ENCODE peak calls at places on chromosomes 5 and 9, in five cellular contexts. I is islet precursor cell; V is NCI-H1105 treated with DMSO at 0.1 percent for 48 hours; R is CD4-positive, alpha-beta T cell; Q is M059J. T is an unnamed sample.

GRCh38 chr9:85053206-85053605 is 383.7 kb downstream of the NTRK2 start:
- DNase-seq in I (no peak), Q (peak; percentile 52), R (no peak), V (no peak), T (no peak)

GRCh38 chr9:96113045-96113444 is 188.9 kb downstream of the HSD17B3 start:
- DNase-seq in I (peak; percentile 36), Q (no peak), R (no peak), V (no peak), T (peak; percentile 53)

GRCh38 chr5:124760608-124761390 is 14.4 kb upstream of the ZNF608 start:
- DNase-seq in I (no peak), V (no peak), Q (no peak), R (no peak), T (no peak)

GRCh38 chr5:9776525-9776924 is 146.4 kb upstream of the TAS2R1 start:
- DNase-seq in V (no peak), R (no peak), I (peak; percentile 55), Q (peak; percentile 83), T (no peak)

GRCh38 chr9:135976944-135977343 is 15.8 kb upstream of the UBAC1 start:
- DNase-seq in R (no peak), I (no peak), Q (no peak), V (no peak), T (no peak)

GRCh38 chr5:148140846-148141245 is 27.5 kb upstream of the SPINK14 start:
- DNase-seq in Q (no peak), I (no peak), R (no peak), V (no peak), T (no peak)

GRCh38 chr5:158905281-158905680 is 194.4 kb downstream of the EBF1 start:
- DNase-seq in R (no peak), V (no peak), Q (no peak), I (no peak), T (no peak)

GRCh38 chr9:90394866-90395265 is 247.8 kb downstream of the DIRAS2 start:
- DNase-seq in R (no peak), Q (no peak), V (no peak), I (no peak), T (no peak)

GRCh38 chr9:4327504-4328191 is 27.8 kb upstream of the GLIS3 start:
- DNase-seq in V (no peak), R (no peak), Q (peak; percentile 76), I (peak; percentile 79), T (peak; percentile 60)

GRCh38 chr9:76716270-76716669 is 48.0 kb upstream of the PCA3 start:
- DNase-seq in V (peak; percentile 29), I (no peak), R (no peak), Q (peak; percentile 80), T (no peak)

GRCh38 chr5:147450596-147450995 is 59.3 kb downstream of the DPYSL3 start:
- DNase-seq in I (no peak), R (no peak), V (no peak), Q (no peak), T (no peak)

GRCh38 chr9:131238402-131239021 is 37.8 kb downstream of the FAM78A start:
- DNase-seq in V (no peak), R (no peak), Q (no peak), I (peak; percentile 81), T (no peak)

GRCh38 chr5:62593331-62593730 is 14.7 kb downstream of the LRRC70 start:
- DNase-seq in Q (peak; percentile 18), I (no peak), V (no peak), R (no peak), T (no peak)

GRCh38 chr5:135211083-135211790 is 177.2 kb upstream of the PITX1 start:
- DNase-seq in R (no peak), I (no peak), Q (peak; percentile 46), V (no peak), T (peak; percentile 30)

GRCh38 chr5:110517396-110517795 is 209.1 kb downstream of the TMEM232 start:
- DNase-seq in I (peak; percentile 47), R (no peak), Q (no peak), V (no peak), T (peak; percentile 72)

GRCh38 chr9:26170224-26170623 is 492.0 kb upstream of the TUSC1 start:
- DNase-seq in Q (peak; percentile 55), V (no peak), R (no peak), I (no peak), T (no peak)

GRCh38 chr9:5336683-5337082 is 3.0 kb downstream of the RLN1 start:
- DNase-seq in I (no peak), V (no peak), Q (no peak), R (peak; percentile 25), T (no peak)

GRCh38 chr5:158287643-158288228 is 428.8 kb upstream of the CLINT1 start:
- DNase-seq in I (peak; percentile 60), V (peak; percentile 6), Q (peak; percentile 78), R (no peak), T (no peak)

GRCh38 chr9:69295872-69296562 is 29.0 kb upstream of the ENTREP1 start:
- DNase-seq in Q (no peak), R (no peak), V (no peak), I (no peak), T (no peak)

GRCh38 chr5:64229163-64229774 is 63.6 kb downstream of the RNF180 start:
- DNase-seq in Q (peak; percentile 16), R (no peak), I (no peak), V (peak; percentile 20), T (no peak)

GRCh38 chr9:97502222-97502983 is 937 bp downstream of the TMOD1 start:
- DNase-seq in I (peak; percentile 53), V (no peak), Q (peak; percentile 16), R (no peak), T (peak; percentile 76)

T was measured in endodermal cell.